ENCODE peak calls at places on chromosomes 11 and 22, in ten cellular contexts. M is mesendoderm; L is AG10803; P is activated gamma-delta T cell treated with anti-CD3 and anti-CD28 coated beads, Interleukin-2, amount 50 U/mL, for 16 hours; D is anterior cingulate cortex; N is frontal cortex; I is EL; U is NCI-H510A treated with DMSO at 0.1 percent for 48 hours; T is neural crest cell; V is NCI-H460. O is an unnamed sample.

GRCh38 chr11:12784987-12785386 is 110.8 kb downstream of the TEAD1 start:
- DNase-seq in N (no peak), T (no peak), U (peak), V (no peak), I (no peak), L (no peak), D (no peak), M (no peak), P (no peak), O (no peak)

GRCh38 chr22:25202290-25202921 is 2.7 kb downstream of the CRYBB3 start:
- DNase-seq in V (peak), I (peak), T (peak), M (peak), U (peak), L (peak), D (peak), P (peak), N (peak), O (peak)

GRCh38 chr11:122440783-122441701 is 214.5 kb upstream of the UBASH3B start:
- DNase-seq in V (no peak), D (no peak), M (peak), T (peak), L (peak), U (no peak), I (peak), N (peak), P (no peak), O (peak)

GRCh38 chr11:8533332-8533731 is 60.7 kb downstream of the STK33 start:
- DNase-seq in T (no peak), I (no peak), M (peak), V (no peak), L (no peak), U (peak), D (no peak), N (no peak), P (no peak), O (no peak)

GRCh38 chr11:74019860-74020259 is 11.0 kb upstream of the UCP3 start:
- DNase-seq in P (peak), D (no peak), V (no peak), U (no peak), L (peak), N (no peak), I (no peak), M (no peak), T (no peak), O (no peak)

GRCh38 chr22:26570864-26571525 is 18.9 kb downstream of the TPST2 start:
- DNase-seq in D (no peak), P (no peak), I (no peak), U (no peak), V (no peak), T (no peak), N (no peak), M (no peak), L (no peak), O (no peak)

GRCh38 chr11:79025622-79026021 is 415.2 kb downstream of the TENM4 start:
- DNase-seq in P (no peak), D (no peak), M (peak), U (no peak), I (no peak), V (no peak), N (no peak), L (no peak), T (no peak), O (no peak)

GRCh38 chr11:15967966-15968365 is 388.4 kb downstream of the SOX6 start:
- DNase-seq in P (no peak), T (no peak), L (peak), M (no peak), N (no peak), U (no peak), D (no peak), I (peak), V (peak), O (no peak)

GRCh38 chr11:6389921-6390717 is at the start of gene SMPD1:
- DNase-seq in M (peak), D (peak), P (peak), L (peak), N (peak), U (peak), I (peak), T (peak), V (peak), O (peak)

GRCh38 chr11:78295347-78295746 is 106.6 kb downstream of the USP35 start:
- DNase-seq in V (no peak), D (no peak), P (no peak), L (no peak), M (no peak), U (no peak), N (no peak), T (no peak), I (no peak), O (no peak)

GRCh38 chr11:503179-503981 is 3.7 kb downstream of the RNH1 start:
- DNase-seq in D (peak), L (peak), I (no peak), P (no peak), T (no peak), U (no peak), M (no peak), V (no peak), N (peak), O (peak)

GRCh38 chr11:10622108-10622507 is 53.6 kb upstream of the LYVE1 start:
- DNase-seq in V (no peak), N (no peak), M (no peak), P (no peak), I (no peak), U (no peak), T (no peak), D (no peak), L (no peak), O (no peak)

GRCh38 chr11:43377380-43377779 is 18.7 kb downstream of the TTC17 start:
- DNase-seq in N (no peak), D (no peak), I (no peak), L (no peak), T (no peak), V (no peak), U (no peak), P (no peak), M (no peak), O (no peak)

GRCh38 chr22:40485813-40486610 is 115.6 kb downstream of the SGSM3 start:
- DNase-seq in D (no peak), T (no peak), U (no peak), V (no peak), P (no peak), M (no peak), I (no peak), N (no peak), L (peak), O (peak)

GRCh38 chr22:29195118-29195963 is 10.4 kb upstream of the EMID1 start:
- DNase-seq in V (no peak), N (no peak), P (no peak), U (no peak), L (no peak), M (peak), I (no peak), D (no peak), T (no peak), O (no peak)

GRCh38 chr11:22407899-22408298 is 69.7 kb downstream of the SLC17A6 start:
- DNase-seq in I (no peak), L (no peak), U (peak), M (peak), T (peak), P (no peak), D (no peak), V (no peak), N (no peak), O (no peak)

GRCh38 chr11:44309483-44310197 is at the start of gene ALX4:
- DNase-seq in U (peak), P (no peak), D (no peak), T (no peak), I (peak), L (peak), V (peak), M (peak), N (no peak), O (peak)

GRCh38 chr11:102934735-102935134 is 20.8 kb downstream of the MMP13 start:
- DNase-seq in I (no peak), U (no peak), N (no peak), M (peak), P (no peak), D (no peak), T (no peak), V (no peak), L (no peak), O (no peak)

GRCh38 chr22:50595189-50595588 is 5.4 kb upstream of the MAPK8IP2 start:
- DNase-seq in I (no peak), N (no peak), P (no peak), V (no peak), L (no peak), M (no peak), T (no peak), D (no peak), U (no peak), O (no peak)

GRCh38 chr22:46462726-46463371 is 74.6 kb downstream of the CELSR1 start:
- DNase-seq in U (peak), I (peak), M (no peak), T (no peak), N (no peak), L (peak), D (no peak), P (no peak), V (no peak), O (peak)

GRCh38 chr11:117878939-117879475 is 2.5 kb upstream of the FXYD6 start:
- DNase-seq in T (no peak), I (no peak), V (no peak), L (no peak), P (no peak), D (no peak), N (no peak), M (no peak), U (no peak), O (no peak)

GRCh38 chr11:71381781-71382505 is 66.2 kb downstream of the DHCR7 start:
- DNase-seq in N (no peak), I (no peak), L (no peak), U (no peak), M (no peak), D (no peak), P (no peak), V (no peak), T (no peak), O (no peak)

GRCh38 chr11:8098879-8099278 is 17.9 kb downstream of the TUB start:
- DNase-seq in V (no peak), U (no peak), T (no peak), I (peak), P (no peak), N (no peak), L (peak), D (no peak), M (no peak), O (peak)

GRCh38 chr11:133951484-133952198 is 5.1 kb downstream of the IGSF9B start:
- DNase-seq in M (peak), D (no peak), L (peak), I (peak), P (no peak), N (no peak), V (no peak), U (peak), T (no peak), O (peak)

GRCh38 chr22:27152033-27152432 is 494.6 kb downstream of the MIAT start:
- DNase-seq in L (no peak), D (no peak), P (no peak), I (no peak), T (no peak), N (no peak), M (no peak), U (no peak), V (no peak), O (no peak)

GRCh38 chr11:130765951-130766649 is 150.2 kb downstream of the SNX19 start:
- DNase-seq in D (no peak), V (no peak), I (peak), N (no peak), U (no peak), P (no peak), L (peak), T (no peak), M (no peak), O (no peak)

GRCh38 chr22:27670701-27671412 is 130.7 kb downstream of the MN1 start:
- DNase-seq in D (no peak), M (peak), L (no peak), P (no peak), N (peak), U (no peak), I (no peak), V (peak), T (peak), O (peak)

O was measured in AG20443.